ENCODE peak calls at places on chromosomes 12 and 14, in four cellular contexts. V, B, N and P are unnamed samples.

GRCh38 chr12:51922762-51923505 is 15.6 kb downstream of the ACVRL1 start:
- DNase-seq in B (no peak), N (peak), V (no peak), P (no peak)

GRCh38 chr14:28143340-28143739 is 623.2 kb upstream of the FOXG1 start:
- DNase-seq in N (no peak), B (no peak), V (no peak), P (no peak)

GRCh38 chr14:103832046-103832445 is 15.3 kb downstream of the PPP1R13B start:
- DNase-seq in V (no peak), B (no peak), N (no peak), P (no peak)

GRCh38 chr14:91244501-91244901 is at the start of gene GPR68:
- DNase-seq in V (peak), N (peak), B (no peak), P (no peak)

GRCh38 chr12:76018111-76018510 is 13.5 kb downstream of the PHLDA1 start:
- DNase-seq in B (no peak), V (no peak), N (peak), P (no peak)

GRCh38 chr14:39233680-39234326 is at the start of gene MIA2:
- DNase-seq in N (no peak), B (no peak), V (no peak), P (no peak)

GRCh38 chr12:34292736-34293625 is 270.7 kb downstream of the ALG10 start:
- DNase-seq in B (no peak), N (no peak), V (no peak), P (no peak)

GRCh38 chr12:15322164-15323054 is at the start of gene PTPRO:
- DNase-seq in B (no peak), V (peak), N (peak), P (peak)

GRCh38 chr14:65813760-65814387 is 401.3 kb downstream of the FUT8 start:
- DNase-seq in N (no peak), V (no peak), B (no peak), P (peak)

GRCh38 chr12:13613297-13613696 is 368.1 kb downstream of the GRIN2B start:
- DNase-seq in V (no peak), B (no peak), N (no peak), P (no peak)

GRCh38 chr12:52362118-52362726 is 5.1 kb downstream of the KRT85 start:
- DNase-seq in B (no peak), N (no peak), V (no peak), P (no peak)

GRCh38 chr14:75561013-75561432 is 17.4 kb upstream of the FLVCR2 start:
- DNase-seq in V (peak), N (peak), B (peak), P (peak)

GRCh38 chr14:20327005-20327869 is 5.8 kb downstream of the CCNB1IP1 start:
- DNase-seq in B (peak), V (peak), N (peak), P (no peak)

GRCh38 chr14:22559041-22559440 is 30.0 kb downstream of the DAD1 start:
- DNase-seq in V (no peak), B (no peak), N (no peak), P (no peak)

GRCh38 chr12:51864701-51865469 is 16.4 kb upstream of the FIGNL2 start:
- DNase-seq in B (no peak), V (no peak), N (no peak), P (no peak)

GRCh38 chr14:100815478-100816285 is 10.2 kb upstream of the MEG3 start:
- DNase-seq in N (peak), B (no peak), V (no peak), P (no peak)

GRCh38 chr12:116249938-116250337 is 27.6 kb downstream of the MED13L start:
- DNase-seq in V (no peak), B (no peak), N (no peak), P (no peak)

GRCh38 chr14:104731249-104731924 is 7.4 kb downstream of the ADSS1 start:
- DNase-seq in B (no peak), N (no peak), V (no peak), P (no peak)

GRCh38 chr12:28308891-28309290 is 118.6 kb downstream of the CCDC91 start:
- DNase-seq in N (no peak), B (no peak), V (peak), P (no peak)

GRCh38 chr14:51472881-51473280 is 178.8 kb upstream of the FRMD6 start:
- DNase-seq in B (no peak), V (peak), N (no peak), P (no peak)

GRCh38 chr12:95908573-95908972 is 33.8 kb downstream of the CCDC38 start:
- DNase-seq in B (no peak), N (peak), V (no peak), P (no peak)

GRCh38 chr12:6056406-6057211 is 67.9 kb downstream of the VWF start:
- DNase-seq in B (peak), V (no peak), N (no peak), P (no peak)

GRCh38 chr14:101369916-101370592 is 191.2 kb upstream of the DIO3 start:
- DNase-seq in V (no peak), N (no peak), B (no peak), P (no peak)

GRCh38 chr12:71299541-71300376 is 139.8 kb upstream of the LGR5 start:
- DNase-seq in N (no peak), B (no peak), V (peak), P (no peak)

GRCh38 chr12:107091989-107092641 is 1.2 kb downstream of the CRY1 start:
- DNase-seq in B (peak), N (peak), V (peak), P (peak)

GRCh38 chr14:23556700-23557440 is 799 bp downstream of the THTPA start:
- DNase-seq in B (no peak), V (peak), N (no peak), P (no peak)

GRCh38 chr14:91242635-91243034 is 1.9 kb downstream of the GPR68 start:
- DNase-seq in N (no peak), B (no peak), V (no peak), P (no peak)